ENCODE peak calls at places on chromosomes 16 and 17, in four cellular contexts. M is H1, B is K562, X is HepG2. W is an unnamed sample.

GRCh38 chr17:13353590-13353989 is 248.1 kb downstream of the HS3ST3A1 start:
- DNase-seq in X (no peak), B (no peak), M (no peak), W (no peak)

GRCh38 chr16:83513006-83513755 is 294.6 kb upstream of the HSBP1 start:
- DNase-seq in M (no peak), X (no peak), B (no peak), W (no peak)

GRCh38 chr16:47304563-47304962 is 156.3 kb downstream of the ITFG1 start:
- DNase-seq in B (no peak), X (no peak), M (no peak), W (no peak)

GRCh38 chr17:8611671-8612298 is 18.7 kb downstream of the MYH10 start:
- DNase-seq in B (peak), X (no peak), M (no peak), W (no peak)

GRCh38 chr17:63950940-63951907 is 19.1 kb upstream of the CD79B start:
- DNase-seq in M (peak), B (peak), X (peak), W (no peak)

GRCh38 chr16:3101841-3102470 is 2.9 kb upstream of the ZSCAN10 start:
- DNase-seq in X (no peak), B (no peak), M (peak), W (no peak)

GRCh38 chr16:75306102-75306762 is 54.8 kb upstream of the BCAR1 start:
- DNase-seq in X (peak), B (peak), M (no peak), W (no peak)

GRCh38 chr17:48127371-48128051 is 19.9 kb downstream of the SNX11 start:
- DNase-seq in B (no peak), X (no peak), M (no peak), W (no peak)

GRCh38 chr17:78049609-78050008 is 78.9 kb downstream of the TMC6 start:
- DNase-seq in B (peak), X (no peak), M (no peak), W (no peak)

GRCh38 chr17:16934836-16935235 is 37.1 kb downstream of the TNFRSF13B start:
- DNase-seq in B (no peak), M (no peak), X (no peak), W (no peak)

GRCh38 chr17:75756451-75757085 is 8.4 kb downstream of the GALK1 start:
- DNase-seq in B (no peak), X (no peak), M (peak), W (no peak)
- TF ChIP-seq SRF in B (no peak), X (no peak), M (no peak), W (no peak)

DNA sequence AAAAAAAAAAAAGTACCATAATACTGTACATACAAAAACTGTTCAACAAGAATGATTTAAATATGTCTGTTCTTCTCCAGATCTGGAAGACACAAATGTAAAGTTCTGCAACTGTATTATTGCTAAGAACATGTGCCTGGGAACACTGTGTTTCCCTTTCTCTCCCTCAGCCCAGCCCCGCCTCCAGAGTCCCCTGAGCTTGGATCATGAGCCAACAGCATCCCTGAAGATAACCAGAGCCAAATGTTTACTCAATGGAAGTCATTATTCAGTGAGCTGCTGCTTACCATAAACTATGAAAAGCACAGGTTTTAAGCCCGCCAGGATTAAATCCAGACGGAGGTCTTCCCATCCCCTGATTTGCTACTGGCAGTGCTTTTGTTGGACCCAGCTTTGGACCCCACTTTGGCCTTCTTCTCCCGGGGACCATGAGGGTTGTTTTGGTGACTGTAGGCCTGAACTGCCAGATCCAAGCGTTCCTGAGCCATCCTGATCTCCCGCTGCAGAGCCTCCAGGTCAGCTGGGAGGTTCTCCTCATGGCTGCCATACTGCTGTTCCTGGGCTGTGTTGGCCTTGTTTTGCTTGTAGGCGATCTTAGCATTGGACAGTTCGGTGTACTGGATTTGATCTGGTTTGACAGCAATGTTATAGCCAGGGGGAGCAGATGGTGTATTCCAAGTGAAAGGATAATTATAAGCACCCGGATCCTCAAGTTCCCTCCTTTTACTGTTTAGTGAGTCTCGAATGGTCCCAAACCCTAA is 25.6 kb downstream of the GJC1 start:
- DNase-seq in M (no peak), X (no peak), B (no peak), W (no peak)
- TF ChIP-seq GABPA in M (no peak), X (no peak), B (no peak), W (no peak)

GRCh38 chr17:39867891-39868553 is at the start of gene ZPBP2:
- DNase-seq in B (no peak), X (no peak), M (no peak), W (no peak)
- TF ChIP-seq SRF in B (no peak), X (no peak), M (no peak), W (no peak)

GRCh38 chr17:44628234-44629188 is 27.8 kb upstream of the MEIOC start:
- DNase-seq in M (peak), X (peak), B (no peak), W (peak)
- TF ChIP-seq GABPA in M (no peak), X (peak), B (no peak), W (no peak)

DNA sequence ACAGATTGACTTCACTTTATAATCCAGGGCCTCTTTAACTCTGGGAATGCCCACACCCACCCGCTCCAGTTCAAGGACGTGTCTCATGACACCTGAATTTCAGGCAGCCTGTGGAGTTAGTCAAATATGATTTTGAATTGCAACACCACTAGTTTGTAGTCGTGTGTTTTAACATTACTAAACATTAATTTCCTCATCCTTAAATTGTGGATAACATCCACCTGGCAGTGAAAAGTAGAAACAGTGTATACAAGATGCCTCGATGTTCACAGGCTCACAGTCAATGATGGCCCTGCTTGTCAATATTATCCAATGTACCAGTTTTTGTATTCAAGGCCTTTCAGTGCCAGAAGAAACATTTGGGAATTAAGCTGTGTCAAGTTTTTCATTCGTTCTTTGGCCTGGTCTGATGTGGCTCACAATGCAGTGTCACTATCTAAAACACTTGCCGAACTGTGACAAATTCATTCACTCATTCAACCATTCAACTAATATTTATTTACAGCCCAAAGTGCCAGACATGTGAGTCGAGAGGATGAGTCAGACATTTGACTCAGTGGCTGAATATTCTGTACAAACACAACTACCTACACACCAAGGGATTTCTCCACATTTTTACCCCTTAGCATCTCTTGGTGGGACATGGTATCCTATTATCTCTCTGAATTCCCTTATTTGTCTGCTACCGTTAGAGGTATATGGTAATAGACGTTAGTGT is 1.4 kb downstream of the MEIOB start:
- DNase-seq in X (peak), B (peak), M (no peak), W (no peak)
- TF ChIP-seq SRF in X (no peak), B (no peak), M (no peak), W (no peak)

GRCh38 chr17:79473836-79474204 is 137.0 kb downstream of the RBFOX3 start:
- DNase-seq in B (no peak), X (no peak), M (no peak), W (no peak)

GRCh38 chr17:79478841-79479240 is 132.0 kb downstream of the RBFOX3 start:
- DNase-seq in M (no peak), B (no peak), X (no peak), W (no peak)

GRCh38 chr17:79473111-79473835 is 137.6 kb downstream of the RBFOX3 start:
- DNase-seq in B (peak), X (peak), M (no peak), W (no peak)

GRCh38 chr17:79478051-79478461 is 132.8 kb downstream of the RBFOX3 start:
- DNase-seq in X (no peak), B (peak), M (no peak), W (no peak)

DNA sequence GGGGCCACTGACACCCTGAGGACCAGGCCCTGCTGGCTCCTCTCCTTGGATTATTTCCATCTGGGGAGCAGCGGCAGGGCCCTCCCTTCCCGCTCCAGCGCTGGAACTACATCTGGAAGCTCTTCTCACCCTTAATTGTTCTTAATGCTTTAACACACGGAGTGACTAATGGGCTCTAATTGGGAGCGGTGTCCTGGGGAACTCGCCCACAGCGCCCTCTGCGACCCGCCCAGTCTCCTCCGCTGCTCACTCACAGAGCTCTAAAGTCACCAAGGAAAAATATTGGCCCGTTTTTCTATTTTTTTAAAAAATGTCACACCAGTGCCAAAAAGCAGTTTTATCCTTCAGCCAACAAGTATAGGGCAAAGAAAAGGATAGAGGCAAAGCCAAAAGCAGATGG is 134.8 kb downstream of the RBFOX3 start:
- DNase-seq in B (peak), M (no peak), X (no peak), W (no peak)
- TF ChIP-seq GABPA in B (no peak), M (no peak), X (no peak), W (no peak)

GRCh38 chr17:76139801-76140660 is 1.0 kb downstream of the FOXJ1 start:
- DNase-seq in X (no peak), M (peak), B (no peak), W (no peak)
- TF ChIP-seq SRF in X (no peak), M (no peak), B (no peak), W (no peak)

GRCh38 chr16:5461574-5461973 is 364.0 kb upstream of the EEF2KMT start:
- DNase-seq in M (no peak), X (no peak), B (no peak), W (no peak)
- TF ChIP-seq GABPA in M (no peak), X (no peak), B (no peak), W (no peak)

DNA sequence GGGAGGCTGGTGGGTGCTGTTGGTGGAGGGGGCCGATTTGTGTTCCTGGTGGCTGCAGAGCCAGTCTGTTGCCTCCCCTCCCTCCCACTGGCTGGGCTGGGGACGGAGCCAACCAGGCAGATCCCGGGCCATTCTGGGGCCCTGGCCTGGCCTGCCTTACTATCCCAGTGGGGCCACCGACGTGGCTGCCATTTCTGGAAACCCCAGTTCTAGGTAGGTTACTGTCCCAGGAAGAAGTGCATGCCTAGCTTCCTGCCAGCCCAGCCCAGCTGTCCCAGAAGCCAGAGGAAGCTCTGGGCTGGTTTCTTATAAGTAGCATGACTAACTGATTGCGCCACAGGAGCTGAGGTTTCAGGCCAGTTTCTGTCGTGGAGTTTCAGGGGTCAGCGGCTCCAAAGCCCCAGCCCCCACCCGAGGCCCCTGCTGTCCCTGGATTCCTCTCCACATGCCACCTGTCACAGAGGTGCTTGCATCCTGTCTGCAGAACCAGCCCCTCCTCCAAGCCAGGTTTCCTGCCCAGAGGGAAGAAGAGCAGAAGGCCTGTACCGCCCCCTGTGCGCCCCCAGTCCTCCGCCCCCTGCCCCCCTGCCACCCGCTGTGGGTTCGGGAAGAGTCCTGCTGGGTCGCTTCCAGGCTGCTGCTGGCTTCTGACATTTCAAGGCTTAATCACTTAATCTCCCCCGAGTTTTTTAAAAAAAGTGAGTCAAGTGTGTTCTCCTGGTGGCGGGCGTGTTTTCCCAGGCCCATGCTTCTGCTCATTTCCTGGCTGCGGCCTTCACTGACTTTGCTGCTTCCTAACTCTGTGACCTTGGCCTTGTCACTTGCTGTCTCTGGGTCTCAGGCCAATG is 13.2 kb downstream of the IL4R start:
- DNase-seq in M (peak), X (peak), B (no peak), W (no peak)
- TF ChIP-seq SRF in M (no peak), X (no peak), B (no peak), W (no peak)

W was measured in GM12878.